ENCODE peak calls at places on chromosome 6, in eight cellular contexts. U, W, R, D, O, A, X and G are unnamed samples.

GRCh38 chr6:524803-525202 is 132.1 kb downstream of the HUS1B start:
- DNase-seq in U (no peak), W (no peak), R (no peak), D (no peak), O (no peak), A (no peak), X (peak; percentile 27), G (no peak)

GRCh38 chr6:5302995-5303622 is 41.8 kb downstream of the FARS2 start:
- DNase-seq in U (peak; percentile 65), W (no peak), R (peak; percentile 67), D (peak; percentile 34), O (no peak), A (peak; percentile 59), X (peak; percentile 59), G (peak; percentile 16)

GRCh38 chr6:79466222-79466834 is 70.9 kb downstream of the LCA5 start:
- DNase-seq in U (no peak), W (peak; percentile 74), R (no peak), D (peak; percentile 66), O (no peak), A (no peak), X (peak; percentile 4), G (peak; percentile 82)

GRCh38 chr6:105587349-105588115 is 184.7 kb upstream of the PREP start:
- DNase-seq in U (no peak), W (no peak), R (no peak), D (no peak), O (peak; percentile 80), A (no peak), X (peak; percentile 20), G (peak; percentile 74)

GRCh38 chr6:144931172-144932035 is 646.3 kb downstream of the UTRN start:
- DNase-seq in U (no peak), W (peak; percentile 52), R (no peak), D (peak; percentile 49), O (no peak), A (peak; percentile 32), X (peak; percentile 14), G (peak; percentile 75)

GRCh38 chr6:52929321-52930164 is 20.0 kb upstream of the GSTA3 start:
- DNase-seq in U (peak; percentile 67), W (peak; percentile 90), R (no peak), D (peak; percentile 79), O (peak; percentile 45), A (no peak), X (no peak), G (peak; percentile 75)

GRCh38 chr6:137390264-137390787 is 103.9 kb downstream of the OLIG3 start:
- DNase-seq in U (no peak), W (no peak), R (no peak), D (no peak), O (no peak), A (no peak), X (no peak), G (no peak)

GRCh38 chr6:87901613-87902012 is 146.0 kb upstream of the SPACA1 start:
- DNase-seq in U (no peak), W (no peak), R (no peak), D (no peak), O (no peak), A (no peak), X (no peak), G (no peak)

GRCh38 chr6:166705070-166705469 is 78.0 kb upstream of the RPS6KA2 start:
- DNase-seq in U (peak; percentile 10), W (peak; percentile 44), R (no peak), D (peak; percentile 31), O (no peak), A (no peak), X (no peak), G (no peak)

GRCh38 chr6:155782739-155783459 is 327.3 kb upstream of the NOX3 start:
- DNase-seq in U (no peak), W (peak; percentile 61), R (no peak), D (no peak), O (peak; percentile 86), A (no peak), X (no peak), G (peak; percentile 56)

GRCh38 chr6:90537723-90538407 is 49.0 kb downstream of the MAP3K7 start:
- DNase-seq in U (no peak), W (peak; percentile 2), R (no peak), D (peak; percentile 38), O (peak; percentile 3), A (no peak), X (peak; percentile 64), G (peak; percentile 23)

GRCh38 chr6:90038951-90039653 is 144.8 kb downstream of the GJA10 start:
- DNase-seq in U (no peak), W (peak; percentile 91), R (peak; percentile 57), D (no peak), O (no peak), A (no peak), X (no peak), G (no peak)

GRCh38 chr6:107784669-107785068 is 39.4 kb downstream of the SCML4 start:
- DNase-seq in U (no peak), W (no peak), R (no peak), D (no peak), O (no peak), A (no peak), X (no peak), G (no peak)

GRCh38 chr6:124436803-124437202 is 525.4 kb upstream of the RNF217 start:
- DNase-seq in U (no peak), W (no peak), R (no peak), D (no peak), O (no peak), A (no peak), X (no peak), G (no peak)

GRCh38 chr6:167684276-167685104 is 142.2 kb upstream of the AFDN start:
- DNase-seq in U (peak; percentile 35), W (no peak), R (peak; percentile 51), D (no peak), O (no peak), A (no peak), X (no peak), G (no peak)

GRCh38 chr6:72560721-72561593 is 60.9 kb upstream of the KCNQ5 start:
- DNase-seq in U (no peak), W (peak; percentile 9), R (no peak), D (no peak), O (no peak), A (no peak), X (peak; percentile 1), G (no peak)

GRCh38 chr6:3742426-3743344 is 8.8 kb downstream of the PXDC1 start:
- DNase-seq in U (peak; percentile 93), W (peak; percentile 78), R (peak; percentile 94), D (peak; percentile 85), O (no peak), A (peak; percentile 80), X (peak; percentile 82), G (peak; percentile 91)

GRCh38 chr6:154888896-154889295 is 106.2 kb upstream of the TIAM2 start:
- DNase-seq in U (no peak), W (no peak), R (no peak), D (peak; percentile 30), O (no peak), A (no peak), X (no peak), G (no peak)

GRCh38 chr6:64383277-64383676 is 747.7 kb downstream of the PHF3 start:
- DNase-seq in U (no peak), W (no peak), R (no peak), D (no peak), O (no peak), A (no peak), X (no peak), G (no peak)

GRCh38 chr6:110044093-110044492 is 66.0 kb downstream of the GPR6 start:
- DNase-seq in U (peak; percentile 40), W (no peak), R (no peak), D (no peak), O (no peak), A (no peak), X (no peak), G (no peak)

GRCh38 chr6:160227769-160228161 is 30.9 kb downstream of the SLC22A2 start:
- DNase-seq in U (no peak), W (no peak), R (no peak), D (no peak), O (no peak), A (no peak), X (no peak), G (no peak)
- H3K4me3 ChIP-seq in U (no peak overlapping the region), W (no peak overlapping the region), R (no peak overlapping the region), D (no peak overlapping the region), O (no peak overlapping the region), A (no peak overlapping the region), X (no peak overlapping the region), G (no peak overlapping the region)

GRCh38 chr6:135088232-135088760 is 33.7 kb upstream of the HBS1L start:
- DNase-seq in U (no peak), W (no peak), R (no peak), D (no peak), O (no peak), A (no peak), X (no peak), G (no peak)
- H3K4me3 ChIP-seq in U (no peak overlapping the region), W (no peak overlapping the region), R (no peak overlapping the region), D (no peak overlapping the region), O (no peak overlapping the region), A (no peak overlapping the region), X (no peak overlapping the region), G (no peak overlapping the region)

GRCh38 chr6:100173211-100173610 is 179.2 kb upstream of the MCHR2 start:
- DNase-seq in U (no peak), W (no peak), R (no peak), D (no peak), O (no peak), A (no peak), X (no peak), G (peak; percentile 54)

GRCh38 chr6:100176321-100176950 is 182.4 kb upstream of the MCHR2 start:
- DNase-seq in U (no peak), W (peak; percentile 75), R (no peak), D (peak; percentile 69), O (peak; percentile 53), A (no peak), X (peak; percentile 2), G (peak; percentile 73)

GRCh38 chr6:100177956-100178355 is 183.9 kb upstream of the MCHR2 start:
- DNase-seq in U (no peak), W (peak; percentile 25), R (no peak), D (peak; percentile 69), O (no peak), A (no peak), X (no peak), G (peak; percentile 54)

GRCh38 chr6:100176951-100177710 is 183.1 kb upstream of the MCHR2 start:
- DNase-seq in U (no peak), W (no peak), R (no peak), D (no peak), O (no peak), A (no peak), X (no peak), G (no peak)

GRCh38 chr6:100175814-100176275 is 181.8 kb upstream of the MCHR2 start:
- DNase-seq in U (no peak), W (peak; percentile 88), R (no peak), D (peak; percentile 87), O (peak; percentile 100), A (no peak), X (no peak), G (peak; percentile 91)
- H3K4me3 ChIP-seq in U (no peak overlapping the region), W (no peak overlapping the region), R (no peak overlapping the region), D (no peak overlapping the region), O (no peak overlapping the region), A (no peak overlapping the region), X (no peak overlapping the region), G (peak overlapping the region; percentile 70)

GRCh38 chr6:130991422-130992144 is 71.5 kb downstream of the EPB41L2 start:
- DNase-seq in U (no peak), W (no peak), R (no peak), D (peak; percentile 45), O (no peak), A (no peak), X (no peak), G (no peak)
- H3K4me3 ChIP-seq in U (no peak overlapping the region), W (no peak overlapping the region), R (no peak overlapping the region), D (no peak overlapping the region), O (no peak overlapping the region), A (no peak overlapping the region), X (no peak overlapping the region), G (no peak overlapping the region)